ENCODE peak calls at places on chromosomes 2 and 18, in nine cellular contexts. G, D, Y, S, H, J, L, Z and Q are unnamed samples. For H3K4me1, the result is how much of the 10 kb centered on the place peaks cover.

GRCh38 chr2:238866656-238867277 is 18.9 kb downstream of the TWIST2 start:
- DNase-seq in L (no peak), Z (no peak), Y (no peak), H (no peak), G (no peak), J (no peak), D (no peak), S (peak), Q (no peak)

GRCh38 chr2:27078267-27079194 is at the start of gene EMILIN1:
- DNase-seq in Y (no peak), J (peak), H (peak), G (no peak), Z (peak), L (peak), S (peak), D (peak), Q (no peak)

GRCh38 chr2:84846041-84846663 is 34.7 kb downstream of the TRABD2A start:
- DNase-seq in D (peak), S (no peak), G (no peak), L (no peak), H (no peak), Z (no peak), J (no peak), Y (peak), Q (no peak)

GRCh38 chr18:9536354-9537152 is 61.2 kb downstream of the RALBP1 start:
- DNase-seq in S (no peak), H (no peak), J (no peak), L (no peak), Y (no peak), G (no peak), Z (no peak), D (peak), Q (no peak)

GRCh38 chr2:99936065-99936464 is 206.3 kb downstream of the AFF3 start:
- DNase-seq in H (no peak), Y (no peak), L (peak), D (no peak), S (no peak), G (no peak), Z (no peak), J (no peak), Q (no peak)

GRCh38 chr2:241095594-241096290 is 6.3 kb downstream of the MTERF4 start:
- DNase-seq in G (no peak), J (no peak), Y (peak), D (no peak), L (no peak), H (no peak), S (no peak), Z (no peak), Q (no peak)

GRCh38 chr2:228083131-228083530 is 98.4 kb downstream of the SPHKAP start:
- DNase-seq in S (no peak), J (no peak), D (no peak), G (no peak), L (no peak), H (no peak), Y (no peak), Z (no peak), Q (no peak)

GRCh38 chr2:231780123-231780908 is 766 bp downstream of the PDE6D start:
- DNase-seq in J (no peak), Y (peak), L (peak), G (no peak), Z (no peak), S (no peak), H (peak), D (peak), Q (peak)

GRCh38 chr18:13070460-13070859 is 79.3 kb downstream of the CEP192 start:
- DNase-seq in H (no peak), Y (no peak), G (no peak), L (no peak), D (peak), J (no peak), S (no peak), Z (no peak), Q (no peak)

GRCh38 chr18:6249788-6250187 is 164.9 kb downstream of the L3MBTL4 start:
- DNase-seq in J (no peak), L (no peak), Z (no peak), H (no peak), G (no peak), S (no peak), D (no peak), Y (no peak), Q (no peak)

GRCh38 chr2:226758886-226759660 is 40.5 kb downstream of the IRS1 start:
- DNase-seq in Y (no peak), G (no peak), D (peak), S (no peak), Z (no peak), J (no peak), L (no peak), H (no peak), Q (no peak)

GRCh38 chr2:196941398-196942078 is 15.0 kb upstream of the PGAP1 start:
- DNase-seq in H (no peak), S (no peak), Y (no peak), L (no peak), G (no peak), J (no peak), Z (no peak), D (no peak), Q (no peak)

GRCh38 chr18:21599585-21600525 is 649 bp downstream of the ESCO1 start:
- DNase-seq in G (no peak), D (peak), J (peak), L (peak), S (peak), Z (no peak), H (peak), Y (peak), Q (peak)

GRCh38 chr2:96409543-96410184 is 74.1 kb downstream of the NCAPH start:
- DNase-seq in S (no peak), Y (no peak), H (no peak), G (no peak), D (no peak), Z (no peak), L (no peak), J (peak), Q (no peak)

GRCh38 chr2:69082430-69082997 is 69.5 kb downstream of the ANTXR1 start:
- DNase-seq in Y (no peak), L (peak), G (peak), H (no peak), Z (no peak), J (peak), S (no peak), D (peak), Q (no peak)

GRCh38 chr2:190786404-190787166 is 94.0 kb upstream of the GLS start:
- DNase-seq in Y (no peak), D (no peak), L (no peak), J (no peak), S (no peak), G (no peak), Z (no peak), H (no peak), Q (no peak)

GRCh38 chr2:85601771-85602475 is 575 bp downstream of the TMEM150A start:
- DNase-seq in Y (peak), S (peak), J (peak), D (no peak), Z (no peak), G (peak), L (peak), H (no peak), Q (no peak)

GRCh38 chr2:233059797-233060499 is at the start of gene INPP5D:
- DNase-seq in D (no peak), S (peak), Y (peak), J (peak), G (no peak), L (no peak), Z (no peak), H (no peak), Q (no peak)
- H3K4me3 ChIP-seq in D (no peak), S (peak), Y (peak), J (peak), G (no peak), L (no peak), Z (peak), H (no peak), Q (no peak)

DNA sequence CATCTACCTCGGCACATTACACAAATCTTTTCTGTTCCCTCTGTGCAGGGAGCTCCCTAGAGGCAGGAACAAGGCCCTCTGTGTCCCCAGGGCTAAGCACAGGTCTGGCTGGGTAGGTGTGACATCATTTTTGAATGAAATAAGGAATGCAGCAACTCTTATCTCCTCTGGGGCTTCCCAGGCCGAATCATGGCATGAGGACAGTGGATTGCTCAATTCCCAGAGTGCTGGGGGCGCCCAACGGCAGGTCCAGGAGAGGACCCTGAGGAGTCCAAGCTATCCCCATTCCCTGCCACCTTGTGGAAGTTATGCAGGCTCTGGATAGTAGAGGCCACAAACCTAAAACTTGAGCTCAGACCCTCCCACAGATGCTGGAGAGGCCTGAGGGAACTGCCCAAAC is 158.0 kb upstream of the RAB6C start:
- DNase-seq in L (peak), Z (no peak), H (no peak), G (no peak), D (no peak), S (no peak), Y (no peak), J (no peak), Q (no peak)
- H3K4me1 ChIP-seq in L (under half), Z (under half), H (under half), G (under half), D (under half), S (under half), Y (under half), J (under half), Q (under half)

DNA sequence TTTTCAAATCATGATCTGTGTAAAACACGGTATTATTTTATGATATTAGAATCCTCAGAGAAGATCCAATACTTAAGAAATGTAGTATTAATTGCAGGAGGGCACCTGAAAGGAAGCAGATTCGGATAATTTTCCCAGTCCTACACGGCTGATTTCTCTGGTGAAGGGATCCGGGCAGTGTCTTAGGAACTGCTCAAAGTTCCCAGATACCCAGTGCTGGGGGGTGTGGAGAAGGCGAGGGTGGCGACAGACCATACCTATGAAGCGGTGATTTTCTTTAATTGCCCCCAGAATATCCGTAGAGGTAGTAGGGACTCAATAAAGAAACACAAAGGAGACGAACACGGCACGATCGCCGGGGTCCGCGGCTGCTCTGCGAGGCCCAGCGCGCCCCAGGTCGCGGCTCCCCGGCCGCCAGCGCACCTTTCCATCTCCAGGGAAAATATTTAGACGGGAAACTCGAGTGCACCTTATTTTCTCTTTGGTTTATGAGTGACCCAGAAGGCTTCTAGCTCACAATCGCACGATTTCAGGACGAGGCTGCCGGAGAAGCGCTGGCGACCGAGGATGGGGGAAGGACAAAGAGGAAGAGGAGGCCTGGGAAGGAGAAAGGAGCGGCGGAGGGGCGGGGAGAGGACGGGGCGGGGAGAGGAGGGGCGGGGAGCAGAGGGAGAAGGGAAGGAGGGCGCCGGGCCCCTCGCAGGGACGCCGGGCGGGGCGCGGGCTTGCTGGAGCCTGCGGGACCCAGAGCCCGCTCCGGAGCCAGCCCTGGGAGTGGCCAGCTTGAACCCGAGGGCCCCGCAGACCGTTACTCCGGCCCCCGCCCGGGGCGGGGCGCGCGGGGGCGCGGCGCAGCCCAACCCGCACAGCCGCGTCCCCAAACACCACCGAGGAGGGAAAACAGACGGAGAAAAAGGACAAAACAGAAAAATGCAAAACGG is 1.2 kb upstream of the SOX11 start:
- DNase-seq in D (peak), L (peak), J (no peak), Y (no peak), H (peak), Z (no peak), G (no peak), S (no peak), Q (no peak)
- H3K4me3 ChIP-seq in D (peak), L (peak), J (no peak), Y (no peak), H (peak), Z (peak), G (no peak), S (peak), Q (no peak)

DNA sequence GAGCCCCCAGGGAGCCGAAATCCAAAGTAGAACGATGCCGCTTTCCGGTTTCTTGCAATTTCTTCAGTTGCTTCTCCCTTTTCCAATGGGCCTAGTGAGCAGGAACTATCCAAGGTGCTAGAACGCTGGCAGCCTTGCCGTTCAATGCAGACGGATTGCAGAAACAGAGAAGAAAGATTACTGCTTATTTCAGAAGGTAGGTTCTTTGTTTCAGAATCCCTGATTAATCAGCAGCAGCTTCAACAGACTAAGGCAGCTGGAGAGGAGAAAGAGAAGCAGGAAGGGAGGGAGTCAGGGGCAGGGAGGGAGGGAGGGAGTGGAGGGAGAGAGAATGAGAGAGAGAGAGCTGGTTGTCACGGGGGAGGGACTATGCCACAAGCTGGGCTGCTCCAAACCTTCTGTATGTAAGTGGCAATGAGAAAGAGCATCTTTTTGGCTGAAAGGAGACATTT is 576 bp downstream of the NYAP2 start:
- DNase-seq in L (peak), S (no peak), J (no peak), G (peak), H (peak), D (peak), Z (no peak), Y (no peak), Q (peak)
- H3K4me1 ChIP-seq in L (under half), S (under half), J (under half), G (under half), H (under half), D (under half), Z (under half), Y (under half), Q (under half)

GRCh38 chr2:145022021-145022670 is 502.2 kb upstream of the ZEB2 start:
- DNase-seq in Z (no peak), G (peak), Y (no peak), D (peak), S (no peak), L (no peak), H (no peak), J (no peak), Q (no peak)

GRCh38 chr2:145025382-145025781 is 505.5 kb upstream of the ZEB2 start:
- DNase-seq in D (no peak), S (no peak), L (no peak), Y (no peak), Z (no peak), H (no peak), G (no peak), J (no peak), Q (no peak)

GRCh38 chr2:145020694-145021093 is 500.8 kb upstream of the ZEB2 start:
- DNase-seq in G (peak), L (no peak), Z (no peak), H (no peak), Y (no peak), J (no peak), S (no peak), D (peak), Q (no peak)

GRCh38 chr2:145022671-145023330 is 502.9 kb upstream of the ZEB2 start:
- DNase-seq in Z (no peak), L (no peak), G (peak), J (no peak), S (no peak), H (no peak), Y (no peak), D (peak), Q (no peak)

DNA sequence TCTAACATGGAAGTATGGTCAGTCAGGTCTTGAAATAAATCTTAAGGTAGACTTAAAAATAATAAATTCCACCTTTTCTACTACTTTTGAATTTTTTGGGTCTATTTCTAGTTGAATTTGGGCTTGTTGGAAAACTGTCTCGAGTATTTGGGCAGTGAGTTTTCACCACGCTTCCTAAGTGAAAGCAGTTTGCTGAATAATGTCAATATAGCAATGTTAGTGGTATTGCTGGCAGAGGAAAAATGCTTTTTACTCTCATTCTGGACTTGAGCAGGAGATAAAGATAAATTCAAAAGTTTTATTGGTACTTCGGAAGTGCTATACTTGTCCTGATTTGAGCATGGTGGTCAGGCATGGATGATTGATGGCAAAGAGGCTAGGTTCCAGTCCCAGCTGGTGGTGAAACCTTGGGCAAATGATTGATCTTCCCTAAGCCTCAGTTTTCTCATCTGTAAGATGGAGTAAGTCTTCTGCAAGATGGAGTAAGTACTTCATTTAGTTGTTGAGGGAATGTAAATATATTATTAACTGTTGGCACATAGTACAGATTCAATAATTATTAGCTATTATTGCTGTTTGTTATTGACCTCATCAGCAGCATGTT is 503.5 kb upstream of the ZEB2 start:
- DNase-seq in L (no peak), H (no peak), S (no peak), J (no peak), Y (no peak), Z (no peak), D (no peak), G (peak), Q (no peak)
- H3K4me3 ChIP-seq in L (no peak), H (no peak), S (peak), J (no peak), Y (no peak), Z (peak), D (no peak), G (peak), Q (no peak)

DNA sequence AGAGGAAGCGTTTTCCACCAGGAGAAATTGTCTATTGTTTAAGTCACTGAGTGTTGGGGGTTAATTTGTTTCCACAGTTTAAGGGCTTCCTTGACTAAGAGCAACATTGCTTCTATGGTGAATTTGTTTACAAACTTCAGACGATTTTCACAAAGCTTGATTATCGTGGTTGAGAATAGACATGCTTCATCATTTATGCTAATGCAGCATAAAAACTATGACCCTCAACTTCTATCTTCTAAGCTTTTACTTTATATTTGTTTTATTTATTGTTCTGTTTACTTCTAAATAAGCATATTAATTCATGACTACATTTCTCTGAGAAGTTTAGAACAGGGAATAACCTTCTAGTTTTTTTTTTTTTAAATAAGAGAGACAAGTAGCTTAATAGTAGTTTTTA is 483.5 kb downstream of the LRP1B start:
- DNase-seq in L (no peak), S (no peak), D (no peak), H (no peak), J (no peak), Y (no peak), G (no peak), Z (no peak), Q (no peak)
- H3K4me1 ChIP-seq in L (under half), S (under half), D (under half), H (under half), J (under half), Y (under half), G (under half), Z (under half), Q (under half)

DNA sequence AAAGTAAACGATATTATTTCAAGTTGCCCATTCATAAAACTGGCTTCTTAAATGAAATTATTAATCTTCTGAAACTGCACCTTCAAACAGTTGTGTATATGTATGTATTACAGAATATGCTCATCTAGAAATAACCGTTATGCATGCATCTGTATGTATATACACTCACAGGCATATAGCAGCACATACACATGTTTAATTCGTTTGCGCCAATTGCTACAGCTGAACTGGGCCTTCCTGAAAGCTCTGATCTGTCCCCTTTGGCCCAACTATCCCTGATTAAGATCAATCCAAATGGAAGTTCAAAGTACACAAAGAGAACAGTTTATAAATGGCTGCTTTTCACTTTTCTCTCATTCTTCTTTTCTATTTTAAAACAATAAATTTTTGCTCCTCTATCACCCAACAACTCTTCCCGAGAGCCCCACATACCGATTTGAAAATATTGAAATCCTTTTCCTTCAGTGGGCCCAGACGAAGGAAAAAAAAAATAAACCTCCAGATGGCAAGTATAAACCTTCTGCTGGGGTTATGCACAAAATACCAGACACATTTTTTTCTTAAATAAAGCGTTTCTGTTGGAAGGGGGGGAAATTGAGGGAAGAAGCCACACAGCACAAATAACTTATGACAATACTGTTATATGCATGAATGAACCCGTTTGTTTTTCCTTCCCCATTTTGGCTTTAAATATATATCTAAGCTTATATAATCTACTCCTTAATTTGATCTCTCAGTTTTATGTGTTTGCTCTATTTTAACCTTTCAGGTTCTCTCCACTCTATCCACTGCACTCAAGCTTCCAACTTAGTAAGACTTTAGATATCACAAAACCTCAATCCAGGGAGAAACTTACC is 267.4 kb downstream of the TCF4 start:
- DNase-seq in Y (no peak), G (no peak), H (no peak), J (no peak), Z (no peak), D (peak), S (no peak), L (no peak), Q (no peak)
- H3K4me3 ChIP-seq in Y (no peak), G (no peak), H (no peak), J (peak), Z (peak), D (peak), S (peak), L (no peak), Q (peak)

DNA sequence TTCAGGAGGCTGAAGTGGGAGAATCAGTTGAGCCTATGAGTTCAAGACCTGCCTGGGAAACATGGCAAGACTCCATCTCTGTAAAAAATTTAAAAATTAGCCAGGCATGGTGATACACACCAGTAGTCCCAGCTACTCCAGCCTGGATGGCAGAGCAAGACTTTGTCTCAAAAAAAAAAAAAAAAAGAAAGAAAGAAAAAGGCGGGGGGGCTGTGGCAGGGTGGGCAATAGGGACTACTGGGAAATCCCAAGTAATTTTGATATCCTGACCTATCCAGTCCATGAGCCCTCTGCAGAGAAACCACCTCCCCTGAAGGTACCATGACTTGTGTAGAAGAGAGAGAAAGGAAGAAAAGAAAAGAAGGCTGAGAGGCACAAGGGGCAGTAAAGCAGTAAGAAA is 45.3 kb downstream of the ALPK2 start:
- DNase-seq in H (no peak), Y (no peak), L (no peak), D (no peak), Z (no peak), S (no peak), G (no peak), J (no peak), Q (no peak)
- H3K4me1 ChIP-seq in H (half or more), Y (under half), L (under half), D (under half), Z (under half), S (under half), G (under half), J (under half), Q (under half)